ENCODE peak calls at places on chromosomes 6 and 20, in four cellular contexts. R is Peyer's patch, Z is fibroblast of lung, J is brain microvascular endothelial cell. W is an unnamed sample.

GRCh38 chr20:50969416-50969815 is 10.8 kb downstream of the MOCS3 start:
- DNase-seq in R (no peak), J (no peak), Z (no peak), W (no peak)

GRCh38 chr6:132716238-132716637 is 2.4 kb upstream of the VNN1 start:
- DNase-seq in Z (no peak), J (no peak), R (no peak), W (no peak)

GRCh38 chr6:18234564-18234963 is 29.8 kb downstream of the DEK start:
- DNase-seq in R (no peak), J (no peak), Z (no peak), W (no peak)

GRCh38 chr6:136323431-136324112 is 33.9 kb upstream of the BCLAF1 start:
- DNase-seq in Z (peak; percentile 29), R (no peak), J (no peak), W (peak; percentile 49)

GRCh38 chr6:100447900-100448700 is 16.6 kb downstream of the SIM1 start:
- DNase-seq in Z (no peak), R (no peak), J (no peak), W (no peak)

GRCh38 chr6:37653933-37654565 is 43.6 kb downstream of the MDGA1 start:
- DNase-seq in J (peak; percentile 74), R (no peak), Z (no peak), W (peak; percentile 39)

GRCh38 chr6:67224989-67225388 is 1410.1 kb upstream of the ADGRB3 start:
- DNase-seq in R (no peak), J (no peak), Z (no peak), W (no peak)

GRCh38 chr20:56875052-56875663 is 246.1 kb downstream of the TFAP2C start:
- DNase-seq in Z (peak; percentile 75), J (peak; percentile 85), R (no peak), W (peak; percentile 91)

GRCh38 chr6:30493643-30494250 is 4.4 kb downstream of the HLA-E start:
- DNase-seq in Z (no peak), R (no peak), J (no peak), W (no peak)

GRCh38 chr20:23645575-23645974 is 7.8 kb upstream of the CST3 start:
- DNase-seq in Z (no peak), R (no peak), J (no peak), W (no peak)

GRCh38 chr6:163529605-163530004 is 115.1 kb downstream of the QKI start:
- DNase-seq in Z (peak; percentile 95), J (peak; percentile 86), R (no peak), W (peak; percentile 85)

GRCh38 chr6:140671926-140672325 is 1297.5 kb upstream of the CITED2 start:
- DNase-seq in Z (peak; percentile 3), J (peak; percentile 11), R (no peak), W (no peak)

GRCh38 chr20:20367681-20368413 is at the start of gene INSM1:
- DNase-seq in J (no peak), Z (no peak), R (no peak), W (no peak)

GRCh38 chr6:1227935-1228753 is 83.8 kb upstream of the FOXQ1 start:
- DNase-seq in J (no peak), Z (no peak), R (no peak), W (no peak)

GRCh38 chr6:88008821-88009220 is 38.8 kb upstream of the SPACA1 start:
- DNase-seq in J (peak; percentile 54), R (no peak), Z (peak; percentile 38), W (peak; percentile 22)

GRCh38 chr20:11144114-11144513 is 470.3 kb upstream of the JAG1 start:
- DNase-seq in Z (peak; percentile 97), J (peak; percentile 94), R (no peak), W (peak; percentile 88)

DNA sequence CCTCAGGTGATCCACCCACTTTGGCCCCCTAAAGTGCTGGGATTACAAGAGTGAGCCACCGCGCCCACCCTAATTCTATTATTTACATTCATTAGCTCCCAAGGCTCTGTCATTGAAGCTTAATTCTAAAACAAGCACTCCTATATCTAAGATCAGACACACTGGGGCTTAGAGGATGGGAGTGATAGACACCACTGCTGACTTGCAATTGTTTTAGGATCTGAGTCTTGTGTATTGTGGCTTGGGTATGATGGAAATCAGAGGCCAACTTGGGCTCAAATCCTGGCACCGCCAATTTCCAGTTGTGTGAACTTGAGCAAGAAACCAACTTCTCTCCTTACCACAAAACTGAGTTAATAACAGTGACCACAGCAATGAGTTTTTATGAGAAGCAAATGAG is 34.7 kb downstream of the MTRES1 start:
- DNase-seq in Z (no peak), J (no peak), R (no peak), W (no peak)
- TF ChIP-seq CTCF in Z (no peak), J (no peak), R (no peak), W (no peak)

GRCh38 chr6:10743514-10743913 is 4.1 kb upstream of the TMEM14B start:
- DNase-seq in J (no peak), R (no peak), Z (no peak), W (no peak)

GRCh38 chr6:10745116-10745515 is 2.5 kb upstream of the TMEM14B start:
- DNase-seq in J (no peak), Z (no peak), R (no peak), W (no peak)

GRCh38 chr6:10747251-10747972 is at the start of gene TMEM14B:
- DNase-seq in Z (peak; percentile 91), R (peak; percentile 99), J (peak; percentile 95), W (peak; percentile 96)

GRCh38 chr6:10749734-10750133 is 2.1 kb downstream of the TMEM14B start:
- DNase-seq in J (no peak), Z (no peak), R (no peak), W (no peak)

DNA sequence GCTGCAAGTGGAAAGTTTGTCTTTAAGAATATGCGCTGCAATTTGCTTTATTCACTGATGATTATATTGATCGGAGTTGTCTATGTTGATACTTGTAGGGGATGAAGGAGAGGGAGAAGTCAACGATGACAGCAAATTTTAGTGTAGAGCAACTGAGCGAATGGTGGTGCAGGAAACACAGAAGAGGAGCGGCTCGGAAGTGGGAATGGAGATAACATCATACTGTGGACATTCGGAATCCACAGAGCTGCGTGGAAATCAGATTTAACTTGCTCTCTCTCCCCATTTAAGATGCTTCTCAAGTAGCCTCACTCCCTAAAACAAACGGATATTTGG is 722 bp upstream of the TMEM14B start:
- DNase-seq in Z (no peak), J (no peak), R (no peak), W (no peak)
- H3K4me3 ChIP-seq in Z (peak overlapping the region; percentile 85), J (peak overlapping the region; percentile 79), R (peak overlapping the region; percentile 58), W (peak overlapping the region; percentile 93)

GRCh38 chr6:169639653-169640278 is 62.1 kb downstream of the WDR27 start:
- DNase-seq in R (no peak), Z (no peak), J (no peak), W (no peak)
- TF ChIP-seq CTCF in R (no peak), Z (no peak), J (peak; percentile 3), W (no peak)

GRCh38 chr6:44227138-44227770 is 3.9 kb downstream of the SLC29A1 start:
- DNase-seq in Z (no peak), R (no peak), J (no peak), W (no peak)

GRCh38 chr6:44224154-44224977 is 971 bp downstream of the SLC29A1 start:
- DNase-seq in R (no peak), Z (peak; percentile 15), J (no peak), W (no peak)

GRCh38 chr6:44224978-44225330 is 1.6 kb downstream of the SLC29A1 start:
- DNase-seq in Z (no peak), R (no peak), J (no peak), W (no peak)

GRCh38 chr6:44226368-44227137 is 3.2 kb downstream of the SLC29A1 start:
- DNase-seq in R (no peak), Z (no peak), J (no peak), W (no peak)

DNA sequence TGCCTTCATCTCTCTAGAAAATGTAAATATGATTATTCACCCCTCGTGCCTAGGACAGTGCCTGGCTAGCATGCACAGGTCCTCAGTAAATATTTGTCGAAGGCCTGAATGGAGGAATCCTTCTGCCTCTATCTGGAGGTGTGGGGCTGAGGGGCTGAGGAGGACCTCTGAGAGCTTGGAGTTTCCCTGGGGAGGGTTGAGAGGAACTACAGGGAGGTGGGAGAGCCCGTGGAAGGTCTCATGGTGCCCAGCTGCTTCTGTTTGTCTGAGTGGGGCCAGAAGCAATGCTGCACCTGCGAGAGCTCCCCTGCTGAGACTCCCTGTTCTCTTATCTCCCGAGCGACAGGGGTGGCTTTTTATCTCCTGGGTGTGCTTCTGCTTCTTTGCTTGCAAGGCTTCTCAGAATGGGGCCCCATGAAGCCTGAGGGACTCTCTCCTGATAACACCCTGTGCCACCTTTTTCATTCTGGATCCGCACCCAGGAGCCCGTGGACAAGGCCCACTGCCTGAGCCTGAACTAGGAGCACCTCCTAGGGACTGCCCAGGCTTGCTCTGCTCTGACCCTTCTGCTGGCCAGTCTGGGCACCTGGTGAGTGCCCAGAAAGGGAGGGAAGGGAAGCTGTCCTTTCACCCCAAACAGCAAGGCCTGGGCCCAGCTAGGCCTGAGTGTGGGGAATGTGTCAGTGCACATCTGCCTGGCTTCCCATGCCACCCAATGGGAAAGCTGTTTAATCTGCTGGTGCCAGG is 2.4 kb downstream of the SLC29A1 start:
- DNase-seq in R (no peak), Z (no peak), J (no peak), W (no peak)
- H3K4me3 ChIP-seq in R (no peak overlapping the region), Z (no peak overlapping the region), J (no peak overlapping the region), W (no peak overlapping the region)

DNA sequence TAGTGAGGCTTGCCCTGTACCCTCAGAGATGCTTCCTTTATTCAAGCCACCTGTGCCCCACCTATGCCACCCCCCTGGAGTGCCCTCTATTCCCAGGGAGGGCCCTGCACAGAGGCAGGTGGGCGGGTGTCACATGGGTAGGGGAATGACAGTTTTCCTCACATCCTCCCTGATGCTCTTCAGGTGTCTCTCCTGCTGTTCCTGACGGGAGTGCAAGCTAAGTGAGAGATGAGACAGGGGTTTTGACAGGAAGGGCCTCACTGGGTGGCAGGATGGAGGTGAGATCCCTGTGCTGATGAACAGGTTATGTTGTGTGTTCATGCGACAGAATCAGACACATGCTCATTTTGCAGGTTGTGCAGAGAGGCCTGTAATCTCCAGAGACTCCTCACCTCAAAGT is 164.1 kb upstream of the CHD6 start:
- DNase-seq in J (no peak), Z (no peak), R (no peak), W (no peak)
- TF ChIP-seq CTCF in J (no peak), Z (no peak), R (no peak), W (no peak)

GRCh38 chr20:4591975-4592315 is 129.8 kb upstream of the PRND start:
- DNase-seq in J (no peak), R (no peak), Z (no peak), W (no peak)

GRCh38 chr20:4593149-4593525 is 128.6 kb upstream of the PRND start:
- DNase-seq in J (no peak), Z (no peak), R (no peak), W (no peak)

GRCh38 chr20:4597215-4597614 is 124.5 kb upstream of the PRND start:
- DNase-seq in R (no peak), J (no peak), Z (no peak), W (no peak)

DNA sequence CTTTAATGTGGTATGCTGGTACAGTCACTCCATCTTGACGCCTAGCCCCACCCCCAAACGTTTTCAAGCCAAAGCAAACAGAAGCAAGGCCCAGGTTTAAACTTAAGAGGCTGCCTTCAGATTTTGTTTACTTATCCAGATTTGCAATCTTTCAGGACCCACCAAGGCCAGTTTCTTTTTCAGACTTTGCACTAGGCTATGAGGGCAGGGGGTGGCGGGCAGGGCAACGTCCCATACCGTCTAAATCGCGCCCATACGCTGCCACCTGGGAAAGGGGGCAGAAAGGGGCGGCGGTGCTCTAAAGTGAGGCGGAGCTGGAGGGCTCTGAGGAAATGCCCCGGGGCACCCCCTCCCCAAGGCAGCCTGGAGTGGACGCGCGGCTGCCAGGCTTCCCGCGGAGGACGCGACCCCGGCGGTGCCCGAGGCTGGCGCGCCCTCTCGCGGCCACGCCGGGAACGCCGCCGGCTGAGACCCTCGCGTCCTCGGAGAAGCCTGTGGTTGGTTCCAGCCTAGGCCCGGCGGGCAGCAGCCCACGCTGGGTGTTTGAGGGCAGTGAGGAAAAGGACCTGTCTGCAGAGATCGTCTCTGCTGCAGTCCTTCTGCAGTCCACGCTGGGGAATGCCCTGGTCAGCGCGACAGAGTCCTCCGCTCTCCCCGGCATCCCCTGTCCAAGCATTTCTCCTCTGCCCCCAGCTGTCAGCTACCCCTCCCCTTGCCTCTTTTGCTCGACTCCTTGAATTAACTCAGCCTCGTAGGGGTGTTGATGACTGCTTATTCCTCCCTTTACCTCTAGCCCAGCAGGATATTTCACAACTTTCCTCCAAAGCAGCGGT is 129.2 kb upstream of the PRND start:
- DNase-seq in R (no peak), Z (peak; percentile 31), J (no peak), W (peak; percentile 29)
- H3K4me3 ChIP-seq in R (peak overlapping the region; percentile 40), Z (peak overlapping the region; percentile 36), J (peak overlapping the region; percentile 54), W (peak overlapping the region; percentile 41)